ENCODE peak calls at places on chromosome 6, in five cellular contexts. O is H9, H is GM23338, N is PC-3, F is fibroblast of lung. Q is an unnamed sample.

GRCh38 chr6:54135665-54136370 is 24.6 kb downstream of the MLIP start:
- DNase-seq in H (no peak), F (peak; percentile 73), N (peak; percentile 63), O (no peak), Q (no peak)

GRCh38 chr6:71489736-71490135 is 201.1 kb downstream of the OGFRL1 start:
- DNase-seq in H (peak; percentile 15), N (peak; percentile 73), O (peak; percentile 42), F (peak; percentile 94), Q (no peak)

GRCh38 chr6:46993846-46994245 is 48.3 kb downstream of the ADGRF1 start:
- DNase-seq in H (no peak), F (peak; percentile 99), O (no peak), N (peak; percentile 98), Q (no peak)

GRCh38 chr6:138520463-138520862 is 21.2 kb upstream of the NHSL1 start:
- DNase-seq in O (no peak), N (peak; percentile 60), H (no peak), F (no peak), Q (no peak)

GRCh38 chr6:41733707-41734665 is 1.4 kb downstream of the TFEB start:
- DNase-seq in F (peak; percentile 67), H (peak; percentile 86), O (peak; percentile 88), N (peak; percentile 54), Q (peak; percentile 71)

GRCh38 chr6:50986319-50986718 is 167.6 kb downstream of the TFAP2B start:
- DNase-seq in H (no peak), F (no peak), N (peak; percentile 45), O (no peak), Q (no peak)

GRCh38 chr6:82270791-82271392 is 23.3 kb upstream of the IBTK start:
- DNase-seq in N (peak; percentile 57), O (no peak), F (peak; percentile 42), H (peak; percentile 74), Q (no peak)

GRCh38 chr6:157019115-157019628 is 242.0 kb downstream of the ARID1B start:
- DNase-seq in F (no peak), H (peak; percentile 56), N (peak; percentile 22), O (peak; percentile 35), Q (no peak)

GRCh38 chr6:130965657-130966056 is 97.4 kb downstream of the EPB41L2 start:
- DNase-seq in N (no peak), F (peak; percentile 68), O (no peak), H (no peak), Q (no peak)

GRCh38 chr6:156269751-156270369 is 507.3 kb upstream of the ARID1B start:
- DNase-seq in O (no peak), H (no peak), N (no peak), F (no peak), Q (no peak)

GRCh38 chr6:128882991-128883571 is at the start of gene LAMA2:
- DNase-seq in O (peak; percentile 87), H (peak; percentile 85), N (no peak), F (peak; percentile 76), Q (no peak)

GRCh38 chr6:117194978-117195377 is 70.4 kb upstream of the VGLL2 start:
- DNase-seq in F (no peak), H (no peak), N (no peak), O (no peak), Q (no peak)

GRCh38 chr6:144063744-144064401 is 31.5 kb downstream of the SF3B5 start:
- DNase-seq in N (peak; percentile 61), H (peak; percentile 77), O (peak; percentile 82), F (peak; percentile 19), Q (peak; percentile 53)

GRCh38 chr6:162173448-162173847 is 554.1 kb downstream of the PRKN start:
- DNase-seq in O (no peak), N (no peak), H (no peak), F (no peak), Q (no peak)

GRCh38 chr6:20943036-20943627 is 408.9 kb downstream of the CDKAL1 start:
- DNase-seq in H (no peak), O (no peak), N (no peak), F (no peak), Q (no peak)

GRCh38 chr6:353642-354614 is 37.6 kb upstream of the IRF4 start:
- DNase-seq in H (no peak), N (no peak), F (no peak), O (no peak), Q (no peak)

GRCh38 chr6:5507056-5507722 is 245.9 kb downstream of the FARS2 start:
- DNase-seq in H (no peak), O (no peak), N (no peak), F (no peak), Q (peak; percentile 30)

GRCh38 chr6:148769304-148769968 is 22.6 kb downstream of the UST start:
- DNase-seq in O (no peak), N (no peak), F (no peak), H (peak; percentile 69), Q (no peak)

GRCh38 chr6:149114167-149114566 is 203.3 kb upstream of the TAB2 start:
- DNase-seq in N (no peak), O (no peak), H (no peak), F (peak; percentile 38), Q (no peak)

GRCh38 chr6:165587206-165587605 is 75.8 kb downstream of the PDE10A start:
- DNase-seq in N (no peak), H (no peak), F (no peak), O (no peak), Q (no peak)

GRCh38 chr6:1067346-1067745 is 244.6 kb upstream of the FOXQ1 start:
- DNase-seq in F (no peak), O (no peak), H (no peak), N (no peak), Q (no peak)

GRCh38 chr6:19714415-19715165 is 122.6 kb upstream of the ID4 start:
- DNase-seq in H (no peak), O (no peak), F (peak; percentile 34), N (no peak), Q (no peak)

GRCh38 chr6:131197716-131198115 is 62.4 kb downstream of the AKAP7 start:
- DNase-seq in O (no peak), F (no peak), N (no peak), H (no peak), Q (peak; percentile 85)

GRCh38 chr6:79684821-79685220 is 53.7 kb downstream of the SH3BGRL2 start:
- DNase-seq in F (peak; percentile 15), O (no peak), N (no peak), H (no peak), Q (no peak)

GRCh38 chr6:104940881-104941693 is 15.8 kb upstream of the LIN28B start:
- DNase-seq in F (peak; percentile 36), H (peak; percentile 85), N (peak; percentile 16), O (peak; percentile 82), Q (no peak)

GRCh38 chr6:113860165-113860955 is 3.2 kb downstream of the MARCKS start:
- DNase-seq in O (no peak), F (peak; percentile 49), H (peak; percentile 65), N (peak; percentile 22), Q (no peak)

GRCh38 chr6:137536104-137536773 is 42.0 kb upstream of the OLIG3 start:
- DNase-seq in O (no peak), F (no peak), N (no peak), H (no peak), Q (peak; percentile 68)

DNA sequence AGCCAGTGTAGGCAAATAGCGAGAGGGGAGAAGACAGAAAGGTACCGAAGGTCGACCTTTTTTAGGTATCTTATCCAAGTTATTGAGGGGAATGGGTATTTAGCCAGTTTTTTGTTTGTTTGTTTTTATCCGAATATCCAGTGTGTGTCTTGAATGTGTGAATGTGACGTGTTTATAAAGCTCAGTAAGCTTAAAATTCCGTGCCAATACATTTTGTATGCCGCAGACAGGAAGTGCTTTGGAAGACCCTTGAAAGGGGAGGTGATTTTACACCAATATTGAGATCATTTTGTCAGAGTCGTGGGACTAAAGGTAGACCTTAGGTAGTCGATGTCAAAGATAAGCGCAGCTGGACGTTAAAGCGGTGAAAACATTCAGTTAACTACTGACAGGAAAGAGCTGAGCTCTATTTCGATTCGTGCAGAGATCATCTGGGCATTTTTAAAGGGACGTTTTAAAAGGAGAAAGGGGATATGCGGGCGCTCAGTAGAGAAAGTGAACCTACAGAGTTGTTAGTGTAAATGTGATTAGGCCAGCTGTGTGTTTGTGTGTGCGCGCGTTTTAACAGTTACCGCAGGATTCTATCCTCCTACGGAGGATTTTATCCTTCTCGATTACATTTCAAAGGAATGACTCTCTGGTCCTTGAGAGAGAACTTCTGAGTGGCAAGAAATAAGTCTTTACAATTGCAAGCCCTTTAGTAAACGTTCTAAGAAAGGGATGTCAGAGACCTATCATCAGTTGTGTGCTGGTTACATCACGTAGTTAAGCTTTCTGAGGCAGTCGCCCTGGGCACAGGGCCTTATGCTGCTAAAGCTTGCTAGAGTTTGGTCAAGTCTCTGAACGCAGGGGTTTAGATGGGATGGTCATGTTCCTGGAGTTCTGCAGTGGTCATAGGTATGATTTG is 597 bp upstream of the ECHDC1 start:
- DNase-seq in O (no peak), H (peak; percentile 45), N (peak; percentile 19), F (peak; percentile 66), Q (peak; percentile 20)
- H2AFZ ChIP-seq in O (peak overlapping the region; percentile 6), H (no peak overlapping the region), N (peak overlapping the region; percentile 90), F (peak overlapping the region; percentile 95), Q (peak overlapping the region; percentile 93)

GRCh38 chr6:158808442-158808833 is 10.7 kb downstream of the EZR start:
- DNase-seq in O (no peak), N (no peak), H (no peak), F (no peak), Q (no peak)
- H3K4me1 ChIP-seq in O (peaks cover 22% of the 10 kb centered on the region), N (peaks cover 44% of the 10 kb centered on the region), H (peaks cover 95% of the 10 kb centered on the region), F (peaks cover 12% of the 10 kb centered on the region), Q (peaks cover 83% of the 10 kb centered on the region)

DNA sequence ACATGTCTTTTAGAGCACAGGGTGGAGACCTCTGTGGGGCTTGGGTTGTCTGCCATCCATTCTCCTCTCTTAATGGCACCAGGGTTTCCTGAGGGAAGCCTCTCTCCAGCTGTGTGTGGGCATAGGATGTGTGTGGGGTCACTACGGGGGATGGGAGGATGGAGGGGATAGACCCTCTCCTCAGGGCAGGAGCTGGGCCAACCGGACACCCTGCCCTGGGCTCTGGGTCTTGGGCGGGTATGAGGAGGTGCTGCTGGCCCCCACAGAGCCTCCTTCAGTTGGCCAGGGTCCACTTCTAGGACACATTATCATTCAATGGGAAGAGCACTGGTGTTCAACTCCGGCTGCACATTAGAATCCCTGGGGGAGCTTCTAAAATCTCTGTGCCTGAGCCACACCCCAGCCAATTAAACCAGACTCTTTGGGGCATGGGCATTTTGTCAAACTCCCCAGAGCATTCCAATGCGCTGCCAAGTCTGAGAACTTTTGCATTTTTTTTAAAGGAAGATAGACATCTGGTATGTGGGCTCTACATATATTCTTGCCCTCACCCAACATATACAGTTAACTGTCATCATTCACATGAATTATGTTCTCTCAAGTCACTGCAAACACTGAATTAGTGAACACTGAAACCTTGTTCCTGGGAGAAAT is 38.5 kb downstream of the TRAM2 start:
- DNase-seq in N (no peak), O (no peak), H (no peak), F (peak; percentile 55), Q (no peak)
- H3K79me2 ChIP-seq in N (peaks cover 27% of the 10 kb centered on the region), O (peaks cover 4% of the 10 kb centered on the region), H (peaks cover 15% of the 10 kb centered on the region), F (peaks cover 87% of the 10 kb centered on the region), Q (peaks cover 39% of the 10 kb centered on the region)

DNA sequence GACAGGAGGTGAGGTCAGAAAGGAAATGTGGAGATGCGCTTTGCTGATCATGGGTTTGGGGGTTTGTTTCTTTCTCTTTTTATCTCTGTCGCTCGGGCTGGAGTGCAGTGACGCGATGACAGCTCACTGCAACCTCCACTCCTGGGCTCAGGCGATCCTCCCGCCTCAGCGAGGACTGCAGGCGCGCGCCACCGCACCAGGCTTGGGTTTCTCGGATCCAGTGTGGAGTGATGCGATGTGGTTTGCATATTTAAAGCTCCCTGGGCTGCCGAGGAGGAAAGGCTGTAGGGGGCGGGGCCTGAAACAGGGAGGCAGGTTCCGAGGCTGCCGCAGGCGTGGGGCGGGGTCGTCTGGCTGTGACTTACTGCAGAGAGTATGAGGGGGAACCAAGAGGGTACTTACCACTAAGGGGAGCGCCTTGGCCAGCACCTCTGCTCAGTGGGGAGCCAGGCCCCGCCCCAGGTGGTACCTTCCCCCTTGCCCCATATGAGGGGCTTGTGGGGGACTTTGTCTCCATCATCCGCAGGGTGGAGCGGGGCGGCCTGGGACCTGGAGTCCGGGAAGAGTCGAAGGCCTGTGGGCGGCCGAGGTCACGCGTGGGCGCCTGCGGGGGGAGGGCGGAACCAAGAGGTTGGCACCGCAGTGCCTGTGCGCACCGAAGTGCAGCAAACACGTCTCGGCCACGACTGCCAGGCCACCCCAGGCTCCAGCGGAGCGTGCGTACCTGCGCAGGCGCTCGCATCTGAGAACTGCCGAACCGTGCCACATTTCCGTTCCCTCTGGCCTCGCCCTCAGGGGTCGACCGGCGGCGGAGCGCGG is 12.7 kb upstream of the BAK1 start:
- DNase-seq in F (peak; percentile 25), O (peak; percentile 92), N (no peak), H (peak; percentile 94), Q (no peak)
- H2AFZ ChIP-seq in F (peak overlapping the region; percentile 83), O (no peak overlapping the region), N (peak overlapping the region; percentile 70), H (peak overlapping the region; percentile 95), Q (no peak overlapping the region)

Q was measured in DND-41.